ENCODE peak calls at places on chromosome 10, in seven cellular contexts. One of them, this sample, is unnamed.
A peak's percentile ranks its signal among the peaks of the same experiment; 100 is the strongest.

GRCh38 chr10:132489053-132489703 is 48.4 kb upstream of the INPP5A start:
- DNase-seq in keratinocyte: no peak
- DNase-seq in stomach: no peak
- DNase-seq in psoas muscle: peak; percentile 53
- DNase-seq in tibial nerve: no peak
- DNase-seq in fibroblast of lung: peak; percentile 56
- DNase-seq in pancreas: no peak
- DNase-seq in this sample: peak; percentile 29

GRCh38 chr10:61835069-61835908 is 66.2 kb upstream of the ARID5B start:
- DNase-seq in pancreas: no peak
- DNase-seq in fibroblast of lung: peak; percentile 83
- DNase-seq in stomach: peak; percentile 29
- DNase-seq in psoas muscle: no peak
- DNase-seq in tibial nerve: no peak
- DNase-seq in keratinocyte: peak; percentile 38
- DNase-seq in this sample: no peak

GRCh38 chr10:72719941-72720592 is 28.1 kb downstream of the MCU start:
- DNase-seq in pancreas: no peak
- DNase-seq in stomach: no peak
- DNase-seq in psoas muscle: no peak
- DNase-seq in keratinocyte: no peak
- DNase-seq in tibial nerve: no peak
- DNase-seq in fibroblast of lung: no peak
- DNase-seq in this sample: no peak

GRCh38 chr10:119705434-119705831 is 20.4 kb upstream of the INPP5F start:
- DNase-seq in psoas muscle: no peak
- DNase-seq in stomach: no peak
- DNase-seq in fibroblast of lung: no peak
- DNase-seq in pancreas: no peak
- DNase-seq in tibial nerve: no peak
- DNase-seq in keratinocyte: no peak
- DNase-seq in this sample: no peak

GRCh38 chr10:35909291-35909690 is 267.2 kb upstream of the FZD8 start:
- DNase-seq in tibial nerve: no peak
- DNase-seq in pancreas: no peak
- DNase-seq in keratinocyte: no peak
- DNase-seq in fibroblast of lung: no peak
- DNase-seq in psoas muscle: no peak
- DNase-seq in stomach: no peak
- DNase-seq in this sample: no peak

GRCh38 chr10:93386496-93387369 is 95.4 kb downstream of the MYOF start:
- DNase-seq in fibroblast of lung: peak; percentile 47
- DNase-seq in tibial nerve: peak; percentile 41
- DNase-seq in stomach: no peak
- DNase-seq in psoas muscle: peak; percentile 52
- DNase-seq in keratinocyte: no peak
- DNase-seq in pancreas: no peak
- DNase-seq in this sample: peak; percentile 57

GRCh38 chr10:5659702-5660528 is 6.5 kb downstream of the ASB13 start:
- DNase-seq in fibroblast of lung: peak; percentile 62
- DNase-seq in tibial nerve: peak; percentile 44
- DNase-seq in stomach: peak; percentile 59
- DNase-seq in psoas muscle: peak; percentile 68
- DNase-seq in keratinocyte: peak; percentile 5
- DNase-seq in pancreas: no peak
- DNase-seq in this sample: peak; percentile 78

GRCh38 chr10:14859775-14860174 is 18.9 kb upstream of the SUV39H2 start:
- DNase-seq in tibial nerve: no peak
- DNase-seq in pancreas: no peak
- DNase-seq in keratinocyte: no peak
- DNase-seq in psoas muscle: no peak
- DNase-seq in stomach: no peak
- DNase-seq in fibroblast of lung: peak; percentile 23
- DNase-seq in this sample: no peak

GRCh38 chr10:22259280-22259679 is 41.5 kb upstream of the EBLN1 start:
- DNase-seq in fibroblast of lung: peak; percentile 20
- DNase-seq in psoas muscle: no peak
- DNase-seq in pancreas: no peak
- DNase-seq in stomach: no peak
- DNase-seq in keratinocyte: no peak
- DNase-seq in tibial nerve: no peak
- DNase-seq in this sample: no peak

GRCh38 chr10:12892924-12893323 is 108.6 kb downstream of the CCDC3 start:
- DNase-seq in psoas muscle: no peak
- DNase-seq in tibial nerve: no peak
- DNase-seq in pancreas: no peak
- DNase-seq in fibroblast of lung: no peak
- DNase-seq in keratinocyte: no peak
- DNase-seq in stomach: no peak
- DNase-seq in this sample: no peak

GRCh38 chr10:33749042-33749441 is 414.6 kb upstream of the NRP1 start:
- DNase-seq in psoas muscle: no peak
- DNase-seq in stomach: no peak
- DNase-seq in fibroblast of lung: peak; percentile 44
- DNase-seq in keratinocyte: no peak
- DNase-seq in pancreas: no peak
- DNase-seq in tibial nerve: no peak
- DNase-seq in this sample: no peak

GRCh38 chr10:112446055-112446854 is 459 bp downstream of the ZDHHC6 start:
- DNase-seq in keratinocyte: no peak
- DNase-seq in psoas muscle: no peak
- DNase-seq in fibroblast of lung: peak; percentile 17
- DNase-seq in pancreas: no peak
- DNase-seq in tibial nerve: peak; percentile 5
- DNase-seq in stomach: no peak
- DNase-seq in this sample: no peak

GRCh38 chr10:30751678-30752331 is 122.3 kb upstream of the LYZL2 start:
- DNase-seq in pancreas: peak; percentile 63
- DNase-seq in fibroblast of lung: peak; percentile 75
- DNase-seq in tibial nerve: peak; percentile 60
- DNase-seq in keratinocyte: no peak
- DNase-seq in psoas muscle: peak; percentile 89
- DNase-seq in stomach: peak; percentile 31
- DNase-seq in this sample: peak; percentile 80

GRCh38 chr10:71337219-71337625 is 18.2 kb downstream of the SLC29A3 start:
- DNase-seq in stomach: no peak
- DNase-seq in tibial nerve: no peak
- DNase-seq in psoas muscle: no peak
- DNase-seq in pancreas: no peak
- DNase-seq in keratinocyte: no peak
- DNase-seq in fibroblast of lung: no peak
- DNase-seq in this sample: no peak

GRCh38 chr10:12501324-12501723 is 152.0 kb downstream of the CAMK1D start:
- DNase-seq in psoas muscle: no peak
- DNase-seq in stomach: peak; percentile 9
- DNase-seq in tibial nerve: no peak
- DNase-seq in keratinocyte: no peak
- DNase-seq in pancreas: no peak
- DNase-seq in fibroblast of lung: no peak
- DNase-seq in this sample: no peak

GRCh38 chr10:77872151-77872946 is 54.2 kb downstream of the DLG5 start:
- DNase-seq in stomach: no peak
- DNase-seq in fibroblast of lung: peak; percentile 75
- DNase-seq in keratinocyte: no peak
- DNase-seq in psoas muscle: no peak
- DNase-seq in pancreas: no peak
- DNase-seq in tibial nerve: no peak
- DNase-seq in this sample: no peak

GRCh38 chr10:123562387-123562786 is 103.8 kb upstream of the GPR26 start:
- DNase-seq in psoas muscle: no peak
- DNase-seq in stomach: no peak
- DNase-seq in tibial nerve: no peak
- DNase-seq in keratinocyte: no peak
- DNase-seq in fibroblast of lung: no peak
- DNase-seq in pancreas: no peak
- DNase-seq in this sample: no peak

GRCh38 chr10:71064413-71065118 is 147.8 kb upstream of the UNC5B start:
- DNase-seq in stomach: no peak
- DNase-seq in psoas muscle: no peak
- DNase-seq in tibial nerve: no peak
- DNase-seq in keratinocyte: no peak
- DNase-seq in pancreas: no peak
- DNase-seq in fibroblast of lung: no peak
- DNase-seq in this sample: no peak

GRCh38 chr10:90319188-90319914 is 538.5 kb downstream of the HTR7 start:
- DNase-seq in fibroblast of lung: peak; percentile 91
- DNase-seq in stomach: no peak
- DNase-seq in tibial nerve: no peak
- DNase-seq in keratinocyte: peak; percentile 86
- DNase-seq in psoas muscle: no peak
- DNase-seq in pancreas: no peak
- DNase-seq in this sample: no peak

GRCh38 chr10:3530346-3531096 is 254.5 kb downstream of the KLF6 start:
- DNase-seq in pancreas: no peak
- DNase-seq in psoas muscle: no peak
- DNase-seq in stomach: no peak
- DNase-seq in keratinocyte: peak; percentile 54
- DNase-seq in tibial nerve: no peak
- DNase-seq in fibroblast of lung: no peak
- DNase-seq in this sample: no peak

GRCh38 chr10:29969255-29970011 is 90.0 kb downstream of the JCAD start:
- DNase-seq in fibroblast of lung: no peak
- DNase-seq in tibial nerve: no peak
- DNase-seq in pancreas: no peak
- DNase-seq in keratinocyte: no peak
- DNase-seq in psoas muscle: peak; percentile 86
- DNase-seq in stomach: no peak
- DNase-seq in this sample: no peak

GRCh38 chr10:69326692-69327091 is 48.4 kb downstream of the HK1 start:
- DNase-seq in stomach: no peak
- DNase-seq in fibroblast of lung: no peak
- DNase-seq in keratinocyte: no peak
- DNase-seq in pancreas: no peak
- DNase-seq in tibial nerve: no peak
- DNase-seq in psoas muscle: no peak
- DNase-seq in this sample: no peak
- H3K27ac ChIP-seq in stomach: no peak overlapping the region
- H3K27ac ChIP-seq in fibroblast of lung: no peak overlapping the region
- H3K27ac ChIP-seq in keratinocyte: peak overlapping the region; percentile 39
- H3K27ac ChIP-seq in pancreas: no peak overlapping the region
- H3K27ac ChIP-seq in tibial nerve: no peak overlapping the region
- H3K27ac ChIP-seq in psoas muscle: peak overlapping the region; percentile 93
- H3K27ac ChIP-seq in this sample: no peak overlapping the region

GRCh38 chr10:79262131-79262530 is 85.1 kb upstream of the PPIF start:
- DNase-seq in tibial nerve: no peak
- DNase-seq in pancreas: no peak
- DNase-seq in psoas muscle: no peak
- DNase-seq in stomach: no peak
- DNase-seq in keratinocyte: no peak
- DNase-seq in fibroblast of lung: no peak
- DNase-seq in this sample: no peak
- H3K4me1 ChIP-seq in tibial nerve: no peaks in the 10 kb centered on the region
- H3K4me1 ChIP-seq in pancreas: peaks cover 7% of the 10 kb centered on the region
- H3K4me1 ChIP-seq in psoas muscle: peaks cover 23% of the 10 kb centered on the region
- H3K4me1 ChIP-seq in stomach: peaks cover 97% of the 10 kb centered on the region
- H3K4me1 ChIP-seq in keratinocyte: peaks cover 33% of the 10 kb centered on the region
- H3K4me1 ChIP-seq in fibroblast of lung: peaks cover 47% of the 10 kb centered on the region
- H3K4me1 ChIP-seq in this sample: peaks cover 84% of the 10 kb centered on the region

DNA sequence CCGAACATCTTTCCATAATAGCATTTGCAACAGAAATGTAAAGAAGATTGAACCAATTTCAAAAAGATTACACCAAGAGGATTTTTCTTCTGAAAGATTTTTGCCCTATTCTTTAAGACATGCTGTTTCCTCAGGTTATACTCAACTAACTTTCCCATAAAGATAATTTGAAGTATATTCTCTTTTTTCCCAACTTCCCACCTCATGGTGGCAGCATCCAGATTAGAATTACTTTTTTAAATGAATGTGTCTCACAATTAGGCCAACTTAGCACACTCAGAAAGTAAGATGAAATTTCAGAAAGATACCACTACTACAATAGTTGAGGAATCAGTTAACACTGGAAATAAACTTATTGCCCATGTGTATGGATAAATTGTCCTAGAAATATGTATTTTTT is 178.2 kb upstream of the CSTF2T start:
- DNase-seq in fibroblast of lung: no peak
- DNase-seq in tibial nerve: no peak
- DNase-seq in keratinocyte: no peak
- DNase-seq in psoas muscle: no peak
- DNase-seq in pancreas: no peak
- DNase-seq in stomach: no peak
- DNase-seq in this sample: no peak
- TF ChIP-seq CTCF in fibroblast of lung: no peak
- TF ChIP-seq CTCF in tibial nerve: no peak
- TF ChIP-seq CTCF in keratinocyte: no peak
- TF ChIP-seq CTCF in psoas muscle: no peak
- TF ChIP-seq CTCF in pancreas: no peak
- TF ChIP-seq CTCF in stomach: no peak
- TF ChIP-seq CTCF in this sample: no peak

GRCh38 chr10:27256790-27257189 is 16.2 kb upstream of the ACBD5 start:
- DNase-seq in pancreas: no peak
- DNase-seq in psoas muscle: no peak
- DNase-seq in fibroblast of lung: no peak
- DNase-seq in stomach: no peak
- DNase-seq in tibial nerve: no peak
- DNase-seq in keratinocyte: no peak
- DNase-seq in this sample: no peak

GRCh38 chr10:27251554-27251953 is 11.0 kb upstream of the ACBD5 start:
- DNase-seq in fibroblast of lung: no peak
- DNase-seq in stomach: no peak
- DNase-seq in keratinocyte: no peak
- DNase-seq in psoas muscle: no peak
- DNase-seq in tibial nerve: no peak
- DNase-seq in pancreas: no peak
- DNase-seq in this sample: no peak

GRCh38 chr10:27256299-27256698 is 15.7 kb upstream of the ACBD5 start:
- DNase-seq in pancreas: no peak
- DNase-seq in psoas muscle: no peak
- DNase-seq in keratinocyte: no peak
- DNase-seq in fibroblast of lung: no peak
- DNase-seq in tibial nerve: no peak
- DNase-seq in stomach: no peak
- DNase-seq in this sample: no peak

GRCh38 chr10:27248215-27248614 is 7.6 kb upstream of the ACBD5 start:
- DNase-seq in pancreas: no peak
- DNase-seq in psoas muscle: no peak
- DNase-seq in stomach: no peak
- DNase-seq in keratinocyte: no peak
- DNase-seq in tibial nerve: no peak
- DNase-seq in fibroblast of lung: no peak
- DNase-seq in this sample: no peak

DNA sequence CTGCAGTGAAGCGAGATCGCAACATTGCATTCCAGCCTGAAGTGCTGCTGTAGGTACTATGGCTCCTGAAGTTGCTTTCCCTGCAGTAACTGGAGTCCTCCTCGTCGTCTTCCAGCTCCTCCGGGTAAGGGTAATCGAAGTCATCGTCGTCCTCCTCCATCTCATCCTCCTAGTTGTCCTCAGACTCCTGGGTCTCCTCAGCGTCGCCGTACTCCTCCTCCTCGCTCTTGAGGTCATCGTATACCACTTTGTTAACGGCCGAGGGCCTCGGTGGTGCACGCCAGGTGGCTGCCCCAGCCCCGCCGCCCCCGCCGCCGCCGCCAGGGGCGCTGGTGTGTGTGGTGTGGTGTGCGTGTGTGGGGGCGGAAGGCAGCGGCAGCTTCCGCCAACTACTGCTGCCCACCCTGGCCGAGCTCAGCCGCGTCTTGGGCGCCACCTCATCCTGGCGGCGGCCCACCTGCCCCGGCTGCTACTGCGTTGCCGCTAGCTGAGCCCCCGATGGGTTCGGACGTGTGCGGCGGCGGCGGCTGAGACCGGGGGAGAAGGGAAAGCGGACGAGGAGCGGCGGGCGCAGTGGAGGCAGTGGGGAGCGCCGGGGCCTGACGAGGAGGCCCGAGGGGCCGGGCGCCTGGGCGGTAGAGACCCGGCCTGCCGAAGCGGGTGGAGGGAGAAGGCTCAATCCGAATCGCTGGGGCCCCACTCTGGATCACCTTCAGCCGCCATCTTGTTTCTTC is 11.8 kb upstream of the ACBD5 start:
- DNase-seq in fibroblast of lung: peak; percentile 58
- DNase-seq in pancreas: peak; percentile 83
- DNase-seq in tibial nerve: peak; percentile 57
- DNase-seq in psoas muscle: peak; percentile 79
- DNase-seq in keratinocyte: no peak
- DNase-seq in stomach: peak; percentile 79
- DNase-seq in this sample: peak; percentile 85
- H3K27ac ChIP-seq in fibroblast of lung: no peak overlapping the region
- H3K27ac ChIP-seq in pancreas: peak overlapping the region; percentile 77
- H3K27ac ChIP-seq in tibial nerve: peak overlapping the region; percentile 87
- H3K27ac ChIP-seq in psoas muscle: peak overlapping the region; percentile 71
- H3K27ac ChIP-seq in keratinocyte: peak overlapping the region; percentile 56
- H3K27ac ChIP-seq in stomach: peak overlapping the region; percentile 82
- H3K27ac ChIP-seq in this sample: peak overlapping the region; percentile 84

This sample was measured in lower lobe of right lung.